ENCODE peak calls at places on chromosomes 7 and 10, in four cellular contexts. U, H, F and W are unnamed samples.

GRCh38 chr7:32661929-32662328 is 166.6 kb downstream of the AVL9 start:
- DNase-seq in U (no peak), F (no peak), H (no peak), W (no peak)

GRCh38 chr10:49398000-49398861 is 2.3 kb upstream of the DRGX start:
- DNase-seq in U (no peak), F (peak), H (peak), W (no peak)

GRCh38 chr7:66747385-66748126 is 7.0 kb downstream of the RABGEF1 start:
- DNase-seq in U (no peak), F (no peak), H (no peak), W (no peak)

GRCh38 chr10:90579602-90580242 is 278.1 kb downstream of the HTR7 start:
- DNase-seq in H (peak), F (no peak), U (peak), W (no peak)

GRCh38 chr10:24974978-24975377 is 22.6 kb upstream of the PRTFDC1 start:
- DNase-seq in U (no peak), F (no peak), H (no peak), W (no peak)

GRCh38 chr10:98377001-98377400 is 38.0 kb downstream of the PYROXD2 start:
- DNase-seq in H (no peak), F (no peak), U (no peak), W (no peak)

GRCh38 chr10:58518775-58519174 is 6.1 kb downstream of the BICC1 start:
- DNase-seq in H (no peak), U (peak), F (no peak), W (no peak)

GRCh38 chr10:88538038-88538437 is 45.1 kb downstream of the RNLS start:
- DNase-seq in U (no peak), F (no peak), H (no peak), W (no peak)

GRCh38 chr10:131972474-131973071 is 9.2 kb downstream of the BNIP3 start:
- DNase-seq in H (peak), U (no peak), F (no peak), W (no peak)

GRCh38 chr7:130697791-130698190 is 11.4 kb upstream of the TSGA13 start:
- DNase-seq in F (no peak), H (no peak), U (no peak), W (no peak)

GRCh38 chr10:20955355-20955893 is 58.3 kb upstream of the NEBL start:
- DNase-seq in U (no peak), H (no peak), F (no peak), W (no peak)

GRCh38 chr10:102004376-102004775 is 51.6 kb downstream of the ARMH3 start:
- DNase-seq in U (no peak), F (no peak), H (peak), W (no peak)

GRCh38 chr10:62727935-62728334 is 76.6 kb upstream of the ADO start:
- DNase-seq in H (no peak), F (no peak), U (no peak), W (no peak)

GRCh38 chr10:33193867-33194521 is 140.5 kb downstream of the NRP1 start:
- DNase-seq in F (no peak), H (peak), U (no peak), W (no peak)

GRCh38 chr7:120991570-120991969 is 3.1 kb downstream of the CPED1 start:
- DNase-seq in H (no peak), U (peak), F (no peak), W (no peak)

GRCh38 chr7:128422856-128423255 is 13.1 kb upstream of the IMPDH1 start:
- DNase-seq in U (no peak), H (peak), F (no peak), W (no peak)

GRCh38 chr10:19971343-19971742 is 155.1 kb downstream of the PLXDC2 start:
- DNase-seq in H (no peak), U (no peak), F (no peak), W (no peak)

GRCh38 chr10:76086571-76087260 is 655.3 kb downstream of the LRMDA start:
- DNase-seq in F (no peak), H (peak), U (peak), W (no peak)

GRCh38 chr7:112073530-112073929 is 132.7 kb downstream of the DOCK4 start:
- DNase-seq in F (no peak), U (no peak), H (no peak), W (no peak)

GRCh38 chr10:33776419-33776818 is 442.0 kb upstream of the NRP1 start:
- DNase-seq in U (no peak), H (no peak), F (no peak), W (no peak)

GRCh38 chr10:130570119-130570518 is 433.9 kb downstream of the GLRX3 start:
- DNase-seq in U (no peak), H (no peak), F (no peak), W (no peak)

GRCh38 chr7:103542470-103542869 is 96.5 kb upstream of the SLC26A5 start:
- DNase-seq in F (no peak), H (no peak), U (no peak), W (no peak)

GRCh38 chr7:2639994-2640830 is 8.4 kb downstream of the TTYH3 start:
- DNase-seq in F (no peak), H (no peak), U (no peak), W (no peak)

GRCh38 chr7:64879097-64879730 is 23.9 kb upstream of the ZNF273 start:
- DNase-seq in U (no peak), H (peak), F (no peak), W (no peak)

GRCh38 chr7:137073571-137074325 is 205.3 kb downstream of the CHRM2 start:
- DNase-seq in U (no peak), H (no peak), F (no peak), W (no peak)

GRCh38 chr7:1170741-1171501 is 10.9 kb upstream of the ZFAND2A start:
- DNase-seq in F (no peak), U (no peak), H (peak), W (no peak)

GRCh38 chr10:24821986-24822385 is 98.3 kb upstream of the ARHGAP21 start:
- DNase-seq in U (peak), H (peak), F (no peak), W (no peak)

GRCh38 chr10:124041684-124042445 is 51.5 kb downstream of the CHST15 start:
- DNase-seq in H (no peak), U (no peak), F (no peak), W (no peak)

GRCh38 chr7:114026486-114027089 is 107.8 kb upstream of the PPP1R3A start:
- DNase-seq in H (peak), U (peak), F (no peak), W (peak)

GRCh38 chr7:1226155-1226901 is 6.3 kb upstream of the UNCX start:
- DNase-seq in F (no peak), H (no peak), U (no peak), W (no peak)

GRCh38 chr7:91962419-91962818 is 21.8 kb downstream of the AKAP9 start:
- DNase-seq in H (no peak), U (no peak), F (no peak), W (no peak)

GRCh38 chr7:2048006-2048405 is 184.7 kb downstream of the MAD1L1 start:
- DNase-seq in U (no peak), H (no peak), F (no peak), W (no peak)

GRCh38 chr7:38753347-38753746 is 122.2 kb upstream of the AMPH start:
- DNase-seq in F (no peak), U (no peak), H (no peak), W (no peak)

GRCh38 chr10:62805139-62806092 is 896 bp downstream of the ADO start:
- DNase-seq in F (no peak), H (peak), U (peak), W (no peak)

GRCh38 chr7:35565927-35566326 is 129.0 kb downstream of the HERPUD2 start:
- DNase-seq in U (peak), H (no peak), F (no peak), W (no peak)

GRCh38 chr10:91239789-91240188 is 19.3 kb downstream of the PCGF5 start:
- DNase-seq in H (no peak), U (no peak), F (no peak), W (no peak)

GRCh38 chr10:48779077-48779476 is 94.4 kb downstream of the WDFY4 start:
- DNase-seq in H (no peak), U (no peak), F (no peak), W (no peak)

GRCh38 chr7:41885078-41885477 is 182.2 kb upstream of the INHBA start:
- DNase-seq in H (no peak), F (no peak), U (peak), W (no peak)

GRCh38 chr10:69456880-69457693 is 5.8 kb downstream of the TSPAN15 start:
- DNase-seq in F (no peak), H (no peak), U (peak), W (no peak)